ENCODE peak calls at places on chromosome 18, in four cellular contexts. G, O, V and W are unnamed samples.

GRCh38 chr18:36130883-36131653 is 1.4 kb downstream of the ELP2 start:
- DNase-seq in G (no peak), O (no peak), V (no peak), W (no peak)

GRCh38 chr18:2655153-2655953 is at the start of gene SMCHD1:
- DNase-seq in G (peak), O (peak), V (peak), W (no peak)

GRCh38 chr18:69584429-69584828 is 183.7 kb downstream of the DOK6 start:
- DNase-seq in G (no peak), O (no peak), V (no peak), W (no peak)

GRCh38 chr18:52160652-52161051 is 179.3 kb upstream of the DCC start:
- DNase-seq in G (no peak), O (no peak), V (no peak), W (no peak)

GRCh38 chr18:46484971-46485370 is 172.0 kb downstream of the LOXHD1 start:
- DNase-seq in G (no peak), O (no peak), V (no peak), W (no peak)

GRCh38 chr18:7626922-7627440 is 59.9 kb downstream of the PTPRM start:
- DNase-seq in G (no peak), O (no peak), V (no peak), W (no peak)

GRCh38 chr18:41938445-41938844 is 16.6 kb upstream of the PIK3C3 start:
- DNase-seq in G (no peak), O (no peak), V (no peak), W (no peak)

GRCh38 chr18:50286391-50287027 is 983 bp downstream of the CXXC1 start:
- DNase-seq in G (no peak), O (no peak), V (peak), W (no peak)

GRCh38 chr18:79849328-79850207 is 51.8 kb downstream of the KCNG2 start:
- DNase-seq in G (no peak), O (no peak), V (no peak), W (no peak)

GRCh38 chr18:61676763-61677434 is 215.9 kb downstream of the RNF152 start:
- DNase-seq in G (no peak), O (no peak), V (no peak), W (no peak)

GRCh38 chr18:7272268-7273049 is 41.6 kb downstream of the LRRC30 start:
- DNase-seq in G (no peak), O (no peak), V (no peak), W (no peak)

GRCh38 chr18:24015897-24016631 is 1.5 kb downstream of the TTC39C start:
- DNase-seq in G (no peak), O (no peak), V (no peak), W (no peak)

GRCh38 chr18:28045880-28046279 is 131.1 kb downstream of the CDH2 start:
- DNase-seq in G (no peak), O (no peak), V (no peak), W (no peak)

GRCh38 chr18:67104700-67105284 is 411.7 kb downstream of the DSEL start:
- DNase-seq in G (no peak), O (peak), V (peak), W (no peak)

GRCh38 chr18:13823707-13824395 is at the start of gene MC5R:
- DNase-seq in G (peak), O (peak), V (peak), W (no peak)

GRCh38 chr18:60066576-60066975 is 166.8 kb downstream of the PMAIP1 start:
- DNase-seq in G (no peak), O (no peak), V (no peak), W (no peak)

GRCh38 chr18:3478262-3478978 is 28.4 kb downstream of the TGIF1 start:
- DNase-seq in G (no peak), O (no peak), V (no peak), W (no peak)

GRCh38 chr18:60003610-60004185 is 103.9 kb downstream of the PMAIP1 start:
- DNase-seq in G (no peak), O (no peak), V (no peak), W (no peak)

GRCh38 chr18:76448262-76449109 is 46.6 kb downstream of the ZNF516 start:
- DNase-seq in G (no peak), O (no peak), V (no peak), W (no peak)
- TF ChIP-seq SPI1 in G (no peak), O (peak), V (no peak), W (no peak)

GRCh38 chr18:55301836-55302235 is 286.2 kb downstream of the TCF4 start:
- DNase-seq in G (no peak), O (no peak), V (no peak), W (no peak)

GRCh38 chr18:55300469-55301195 is 287.4 kb downstream of the TCF4 start:
- DNase-seq in G (no peak), O (no peak), V (peak), W (no peak)

GRCh38 chr18:55301196-55301540 is 286.8 kb downstream of the TCF4 start:
- DNase-seq in G (no peak), O (no peak), V (no peak), W (no peak)

GRCh38 chr18:55302337-55302833 is 285.6 kb downstream of the TCF4 start:
- DNase-seq in G (no peak), O (no peak), V (no peak), W (no peak)

DNA sequence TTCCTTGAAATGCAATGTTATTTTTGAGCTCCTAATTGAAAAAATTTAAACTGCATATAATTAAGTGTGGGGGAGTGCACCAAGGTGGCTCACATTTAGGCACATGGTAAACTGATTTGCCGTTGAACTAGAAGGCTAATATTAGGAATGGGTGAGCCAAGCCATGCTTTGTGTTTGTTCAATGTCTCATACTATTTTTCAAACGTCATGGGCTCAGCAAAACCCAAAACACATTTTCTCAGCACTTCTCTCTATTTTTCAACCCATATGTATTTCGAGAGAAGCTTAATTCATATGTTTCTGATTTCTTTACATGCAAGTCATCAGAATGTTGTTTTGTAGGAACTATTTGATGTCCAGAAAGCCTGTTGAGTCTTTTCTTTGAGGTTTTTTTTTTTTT is 291.2 kb downstream of the TCF4 start:
- DNase-seq in G (no peak), O (no peak), V (no peak), W (no peak)
- TF ChIP-seq SPI1 in G (no peak), O (no peak), V (no peak), W (no peak)

GRCh38 chr18:74965682-74966081 is 243.3 kb downstream of the PTGR3 start:
- DNase-seq in G (no peak), O (no peak), V (no peak), W (no peak)

DNA sequence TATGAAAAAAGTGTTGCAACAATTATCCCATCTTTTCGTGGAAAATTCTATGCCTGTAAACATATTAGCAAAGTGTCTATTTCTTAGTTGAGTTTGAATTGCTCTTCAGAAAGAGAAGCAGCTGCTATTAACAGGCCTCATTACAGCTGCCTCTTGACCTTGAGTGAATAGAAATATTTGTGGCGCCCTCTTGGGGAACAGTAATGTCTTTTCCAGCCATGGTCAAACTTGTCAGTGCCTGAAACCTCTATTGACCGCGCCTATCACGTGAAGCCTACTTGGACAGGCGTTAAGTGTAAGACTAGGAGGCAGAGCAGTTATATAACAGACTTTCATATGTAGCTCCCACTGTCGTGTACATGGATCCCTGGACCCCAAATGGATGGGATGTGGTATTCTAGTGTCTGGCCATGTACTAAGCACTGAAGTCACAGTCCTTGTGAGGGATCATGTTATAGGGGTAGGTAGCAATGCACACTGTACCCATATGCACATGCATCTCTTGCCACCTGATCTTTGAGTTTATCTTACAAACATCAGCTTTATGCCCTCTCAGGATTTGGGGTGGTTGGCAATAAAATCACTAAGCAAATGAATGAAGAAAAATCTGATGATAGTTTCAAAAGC is 245.0 kb downstream of the PTGR3 start:
- DNase-seq in G (no peak), O (peak), V (peak), W (no peak)
- TF ChIP-seq SPI1 in G (no peak), O (no peak), V (no peak), W (no peak)

DNA sequence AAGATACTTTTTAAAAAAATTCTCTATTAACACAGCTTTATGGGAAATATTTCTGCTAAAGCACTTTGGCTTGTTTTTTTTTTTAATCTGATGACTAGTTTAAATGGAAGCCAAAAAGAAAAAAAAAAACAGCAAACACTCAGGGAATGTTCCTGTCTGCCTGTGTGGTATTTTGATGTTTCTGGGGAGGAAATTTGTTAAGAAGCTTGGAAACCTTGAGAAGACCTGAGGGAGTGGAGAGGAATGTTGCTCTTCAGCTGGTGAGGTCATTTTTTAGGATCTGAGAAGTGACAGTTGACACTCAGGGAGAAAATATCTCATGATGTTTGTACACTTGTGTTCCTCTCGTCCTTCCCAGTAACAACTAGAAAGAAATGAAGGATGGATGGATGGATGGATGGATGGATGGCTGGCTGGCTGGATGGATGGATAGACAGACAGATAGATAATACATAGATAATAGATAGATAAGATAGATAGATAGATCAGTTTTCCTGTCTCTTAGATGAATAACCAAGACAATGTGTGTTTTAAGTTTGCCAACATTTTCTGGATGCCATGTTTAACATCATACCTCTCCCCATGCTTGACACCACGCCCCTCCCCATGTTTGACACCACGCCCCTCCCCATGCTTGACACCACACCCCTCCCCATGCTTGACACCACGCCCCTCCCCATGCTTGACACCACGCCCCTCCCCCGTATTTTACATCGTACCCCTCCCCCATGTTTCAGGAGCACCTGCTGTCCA is 84.8 kb downstream of the CTIF start:
- DNase-seq in G (no peak), O (no peak), V (peak), W (no peak)
- TF ChIP-seq SPI1 in G (no peak), O (no peak), V (no peak), W (no peak)

GRCh38 chr18:57784816-57785144 is 18.3 kb downstream of the ATP8B1 start:
- DNase-seq in G (no peak), O (no peak), V (no peak), W (no peak)
- TF ChIP-seq SPI1 in G (no peak), O (no peak), V (no peak), W (no peak)

DNA sequence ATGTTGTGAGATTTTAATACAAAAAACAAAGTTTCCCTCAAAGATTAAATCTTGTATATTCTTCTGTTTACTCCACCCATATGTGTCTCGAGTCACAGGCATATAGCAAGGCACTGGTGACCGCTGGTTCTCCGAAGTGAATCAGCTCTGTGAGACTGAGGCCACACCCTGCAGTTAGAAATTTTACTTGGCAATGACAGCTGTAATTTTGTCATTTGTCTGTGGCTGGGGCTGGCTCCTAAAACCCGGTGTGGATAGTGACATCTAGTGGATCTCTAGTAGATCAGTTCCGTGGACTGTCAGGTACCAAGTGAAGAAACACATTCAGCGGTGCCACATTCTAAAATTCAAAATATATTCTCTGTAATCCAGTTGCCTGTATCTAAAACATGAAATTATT is 278.0 kb downstream of the NEDD4L start:
- DNase-seq in G (peak), O (peak), V (peak), W (no peak)
- TF ChIP-seq SPI1 in G (no peak), O (no peak), V (no peak), W (no peak)